ENCODE peak calls at places on chromosome 20, in seven cellular contexts. V is mesothelial cell of epicardium, L is epithelial cell of esophagus, C is fibroblast of mammary gland, I is WTC11, S is cardiac muscle cell, D is RWPE1. U is an unnamed sample.
A peak's percentile ranks its signal among the peaks of the same experiment; 100 is the strongest.

GRCh38 chr20:41669708-41670263 is 51.6 kb upstream of the CHD6 start:
- DNase-seq in V (no peak), L (no peak), C (no peak), I (no peak), S (no peak), D (no peak), U (no peak)

GRCh38 chr20:40776702-40777457 is 87.8 kb upstream of the MAFB start:
- DNase-seq in V (no peak), L (no peak), C (no peak), I (no peak), S (no peak), D (no peak), U (no peak)

GRCh38 chr20:38435555-38435939 is 419 bp upstream of the SNHG17 start:
- DNase-seq in V (no peak), L (peak; percentile 74), C (peak; percentile 81), I (no peak), S (no peak), D (no peak), U (no peak)

GRCh38 chr20:46215913-46216707 is 92.2 kb downstream of the CDH22 start:
- DNase-seq in V (no peak), L (peak; percentile 13), C (no peak), I (peak; percentile 63), S (peak; percentile 46), D (peak; percentile 51), U (no peak)

GRCh38 chr20:24138951-24139350 is 150.4 kb upstream of the GGTLC1 start:
- DNase-seq in V (no peak), L (no peak), C (no peak), I (no peak), S (no peak), D (no peak), U (no peak)

GRCh38 chr20:22744341-22745193 is 160.2 kb upstream of the FOXA2 start:
- DNase-seq in V (no peak), L (peak; percentile 45), C (no peak), I (no peak), S (no peak), D (peak; percentile 34), U (no peak)

GRCh38 chr20:43752561-43753301 is 25.9 kb upstream of the GTSF1L start:
- DNase-seq in V (no peak), L (peak; percentile 30), C (peak; percentile 90), I (no peak), S (no peak), D (no peak), U (no peak)

GRCh38 chr20:39897058-39897457 is 792.0 kb downstream of the MAFB start:
- DNase-seq in V (no peak), L (peak; percentile 74), C (peak; percentile 92), I (no peak), S (no peak), D (no peak), U (no peak)

GRCh38 chr20:22819134-22819533 is 216.0 kb upstream of the SSTR4 start:
- DNase-seq in V (no peak), L (no peak), C (no peak), I (no peak), S (no peak), D (no peak), U (no peak)

GRCh38 chr20:23200914-23201313 is 114.8 kb upstream of the CD93 start:
- DNase-seq in V (peak; percentile 49), L (peak; percentile 84), C (peak; percentile 19), I (peak; percentile 77), S (peak; percentile 58), D (peak; percentile 81), U (no peak)

GRCh38 chr20:62786100-62786499 is 10.2 kb upstream of the MRGBP start:
- DNase-seq in V (no peak), L (no peak), C (no peak), I (no peak), S (no peak), D (no peak), U (no peak)

GRCh38 chr20:31987744-31988143 is 19.8 kb downstream of the XKR7 start:
- DNase-seq in V (no peak), L (peak; percentile 65), C (peak; percentile 11), I (no peak), S (no peak), D (peak; percentile 51), U (no peak)

GRCh38 chr20:38673731-38674177 is 50.5 kb upstream of the SLC32A1 start:
- DNase-seq in V (no peak), L (no peak), C (peak; percentile 9), I (no peak), S (peak; percentile 20), D (no peak), U (no peak)

GRCh38 chr20:14478126-14478525 is 140.7 kb upstream of the FLRT3 start:
- DNase-seq in V (no peak), L (peak; percentile 15), C (peak; percentile 15), I (no peak), S (no peak), D (no peak), U (no peak)

GRCh38 chr20:61876931-61877330 is 188.8 kb downstream of the TAF4 start:
- DNase-seq in V (no peak), L (no peak), C (no peak), I (no peak), S (no peak), D (no peak), U (no peak)

GRCh38 chr20:50538276-50538675 is 28.1 kb downstream of the PTPN1 start:
- DNase-seq in V (no peak), L (no peak), C (no peak), I (no peak), S (no peak), D (no peak), U (no peak)

GRCh38 chr20:23084282-23084844 is 1.8 kb downstream of the CD93 start:
- DNase-seq in V (no peak), L (no peak), C (no peak), I (no peak), S (no peak), D (no peak), U (no peak)

GRCh38 chr20:38260378-38261053 is at the start of gene KIAA1755:
- DNase-seq in V (no peak), L (no peak), C (no peak), I (peak; percentile 36), S (peak; percentile 8), D (no peak), U (peak; percentile 42)

GRCh38 chr20:13348301-13349239 is 127.5 kb downstream of the ISM1 start:
- DNase-seq in V (no peak), L (no peak), C (no peak), I (no peak), S (no peak), D (no peak), U (no peak)

DNA sequence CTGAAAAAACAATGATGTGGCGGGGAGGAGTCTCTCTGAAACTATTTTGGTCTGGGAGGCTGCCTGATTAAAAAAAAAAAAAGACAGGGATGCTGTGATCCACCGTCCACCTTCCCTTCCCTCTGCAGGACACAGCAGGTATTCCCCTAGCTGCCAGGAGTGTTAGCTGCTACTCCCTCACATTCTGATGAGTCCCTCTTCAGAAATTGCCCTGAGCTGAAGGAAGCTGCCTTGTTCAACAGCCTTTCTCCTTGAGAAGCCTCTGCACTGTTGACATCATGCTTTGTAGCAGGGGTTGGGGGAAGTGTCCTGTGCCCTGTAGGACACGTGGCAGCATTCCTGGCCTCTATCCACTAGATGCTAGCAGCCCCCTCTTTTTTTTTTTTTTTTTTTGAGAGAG is 71.7 kb upstream of the ZMYND8 start:
- DNase-seq in V (no peak), L (no peak), C (no peak), I (no peak), S (no peak), D (no peak), U (no peak)
- TF ChIP-seq CTCF in V (no peak), L (no peak), C (no peak), I (no peak), S (no peak), D (no peak), U (no peak)

DNA sequence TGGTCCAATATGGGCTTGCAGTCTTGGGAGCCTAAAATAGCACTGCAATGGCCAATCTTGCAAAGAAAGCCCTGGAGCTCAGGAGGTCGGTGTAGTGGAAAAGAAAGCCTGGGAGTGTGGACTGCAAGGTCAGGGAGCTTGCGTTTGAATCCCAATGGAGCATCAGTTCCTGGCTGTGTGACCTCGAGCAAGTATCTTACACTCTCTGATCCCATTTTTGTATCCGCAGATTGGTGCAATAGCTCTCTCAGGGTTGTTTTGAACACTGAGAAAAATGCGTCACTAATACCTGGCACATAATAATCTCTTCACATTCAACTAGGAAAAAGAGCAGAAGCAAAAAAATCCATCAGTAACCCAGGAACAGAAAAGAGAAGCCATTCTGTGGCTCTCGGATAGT is 7.3 kb downstream of the PMEPA1 start:
- DNase-seq in V (no peak), L (no peak), C (no peak), I (no peak), S (no peak), D (no peak), U (no peak)
- TF ChIP-seq CTCF in V (no peak), L (no peak), C (no peak), I (no peak), S (no peak), D (no peak), U (no peak)

DNA sequence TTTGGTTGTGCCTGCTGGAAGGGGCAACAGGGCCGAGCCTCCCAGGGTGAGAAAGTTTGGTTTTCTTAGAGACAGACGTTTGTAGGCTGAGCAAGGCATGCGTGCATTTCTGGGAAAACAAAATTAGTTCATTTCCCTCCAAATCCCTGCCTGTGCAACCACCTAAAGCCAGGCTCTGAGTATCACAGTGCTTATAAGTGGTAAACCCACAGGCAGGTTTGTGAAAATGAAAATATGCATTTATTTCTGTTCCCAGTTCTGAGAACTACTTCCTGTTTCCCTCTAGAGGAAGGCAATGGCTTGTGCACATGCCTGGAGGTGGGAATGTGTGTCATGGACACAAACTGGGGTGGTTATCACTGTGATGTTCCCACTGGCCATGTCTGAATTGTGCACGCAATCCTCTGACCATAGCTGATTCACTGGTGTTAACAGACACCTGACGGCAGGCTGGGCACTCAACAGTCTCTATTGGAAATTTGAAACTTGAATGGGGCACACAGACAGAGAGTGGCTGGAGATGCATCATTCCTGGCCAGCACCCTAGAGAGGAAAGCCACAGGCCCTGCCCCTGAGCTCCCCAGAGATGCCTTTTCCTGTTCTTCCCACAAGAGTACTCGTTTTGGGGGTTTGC is 26.3 kb downstream of the FAM110A start:
- DNase-seq in V (no peak), L (peak; percentile 72), C (peak; percentile 3), I (no peak), S (no peak), D (no peak), U (no peak)
- TF ChIP-seq CTCF in V (no peak), L (peak; percentile 45), C (peak; percentile 6), I (no peak), S (no peak), D (no peak), U (no peak)

DNA sequence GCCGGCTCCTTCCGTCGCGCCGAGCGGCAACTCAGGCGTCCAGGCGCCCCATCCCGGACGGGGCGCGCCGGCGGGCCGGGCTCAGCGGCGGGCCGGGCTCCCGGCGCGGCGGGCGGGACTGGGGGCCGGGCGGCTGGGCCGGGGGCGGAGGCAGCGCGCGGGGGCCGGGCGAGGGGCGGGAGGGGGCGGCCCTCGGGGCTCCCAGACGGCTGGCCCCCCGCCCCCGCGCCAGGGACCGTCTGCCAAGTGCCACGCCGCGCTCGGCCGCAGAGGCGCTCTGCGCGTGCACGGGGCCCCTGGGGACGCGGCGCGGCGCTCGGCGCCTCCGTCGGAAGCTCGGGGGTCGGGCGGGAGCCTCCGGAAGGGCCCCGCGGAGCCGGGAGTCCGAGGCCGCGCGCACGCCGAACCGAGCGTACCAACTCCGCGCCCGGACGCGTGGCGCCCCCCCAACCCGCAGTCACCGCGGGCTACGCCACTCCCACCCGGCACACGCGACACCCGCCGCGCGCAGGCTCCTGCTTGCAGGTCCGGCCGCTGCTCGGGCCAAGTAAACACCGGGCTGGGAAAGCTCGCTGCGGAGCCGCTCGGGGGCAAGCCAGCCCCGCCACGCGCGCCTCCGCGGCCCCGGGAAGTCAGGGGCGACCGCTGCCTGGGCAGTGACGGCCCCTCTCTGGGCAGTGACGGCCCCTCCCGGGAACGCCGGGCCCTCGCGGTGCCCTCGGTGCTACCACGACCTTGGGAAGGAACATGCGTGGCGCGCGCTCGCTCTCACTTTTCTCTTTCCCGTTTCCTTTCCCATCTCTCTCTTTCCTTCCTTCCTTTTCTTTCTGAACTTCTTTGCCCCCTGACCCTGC is at the start of gene PREX1:
- DNase-seq in V (peak; percentile 72), L (peak; percentile 55), C (peak; percentile 32), I (peak; percentile 81), S (peak; percentile 91), D (peak; percentile 70), U (peak; percentile 74)
- TF ChIP-seq CTCF in V (no peak), L (no peak), C (no peak), I (no peak), S (no peak), D (no peak), U (no peak)